ENCODE peak calls at places on chromosomes 16 and 17, in seven cellular contexts. E is GM23338, V is fibroblast of mammary gland, D is MM.1S, K is fibroblast of villous mesenchyme, N is GM23248, P is A549. R is an unnamed sample.

GRCh38 chr17:72030067-72030899 is 90.5 kb upstream of the SOX9 start:
- DNase-seq in K (peak), P (peak), V (peak), E (peak), N (peak), D (peak), R (peak)

GRCh38 chr17:7889166-7889584 is 586 bp downstream of the CHD3 start:
- DNase-seq in N (peak), D (no peak), E (peak), K (peak), V (peak), P (peak), R (peak)

GRCh38 chr16:31488630-31489564 is 6.0 kb downstream of the SLC5A2 start:
- DNase-seq in P (no peak), N (no peak), E (peak), V (no peak), D (no peak), K (no peak), R (peak)

GRCh38 chr16:75424096-75424762 is 9.1 kb downstream of the CFDP1 start:
- DNase-seq in N (no peak), E (no peak), P (no peak), D (no peak), K (peak), V (no peak), R (no peak)

GRCh38 chr16:50665128-50665878 is 15.8 kb downstream of the SNX20 start:
- DNase-seq in N (peak), E (peak), P (peak), D (peak), K (peak), V (peak), R (peak)

GRCh38 chr17:64662774-64663367 is 764 bp upstream of the SMURF2 start:
- DNase-seq in P (no peak), V (no peak), D (no peak), E (peak), N (no peak), K (no peak), R (no peak)

GRCh38 chr17:17033466-17033865 is 8.8 kb upstream of the MPRIP start:
- DNase-seq in N (no peak), V (no peak), D (no peak), E (no peak), K (no peak), P (no peak), R (no peak)

GRCh38 chr17:81487487-81488275 is 24.9 kb downstream of the ACTG1 start:
- DNase-seq in N (peak), P (peak), D (no peak), K (peak), V (peak), E (peak), R (peak)

GRCh38 chr17:12231027-12231682 is 210.5 kb downstream of the MAP2K4 start:
- DNase-seq in P (peak), N (peak), V (peak), K (peak), D (no peak), E (no peak), R (peak)

GRCh38 chr16:55434000-55434399 is 45.0 kb upstream of the MMP2 start:
- DNase-seq in K (no peak), N (no peak), D (no peak), V (no peak), E (no peak), P (no peak), R (no peak)

GRCh38 chr16:55435387-55435786 is 43.6 kb upstream of the MMP2 start:
- DNase-seq in K (no peak), P (no peak), N (no peak), V (no peak), D (no peak), E (no peak), R (no peak)

GRCh38 chr16:55436587-55436986 is 42.4 kb upstream of the MMP2 start:
- DNase-seq in E (no peak), V (no peak), N (no peak), K (peak), P (no peak), D (no peak), R (no peak)

GRCh38 chr16:55439101-55439690 is 39.8 kb upstream of the MMP2 start:
- DNase-seq in N (peak), K (peak), P (no peak), V (peak), E (no peak), D (no peak), R (peak)

DNA sequence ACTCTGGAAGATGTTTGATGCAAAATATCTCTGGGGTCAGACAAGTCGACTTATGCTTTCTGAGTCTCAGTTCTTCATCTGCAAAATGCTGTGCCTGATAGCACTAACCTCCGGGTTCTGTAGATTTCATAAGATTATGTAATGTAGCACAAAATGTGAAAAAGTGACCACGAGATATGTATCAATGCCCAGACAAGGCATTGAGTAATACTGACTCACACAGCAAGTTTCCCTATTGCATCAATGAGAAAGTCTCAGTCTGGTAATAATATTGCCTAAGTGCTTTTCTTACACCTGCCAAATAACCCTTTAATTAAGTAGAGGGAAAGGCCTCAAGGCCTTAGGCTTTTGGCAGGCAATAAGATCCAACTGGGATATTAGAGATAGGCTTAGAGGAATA is 41.4 kb upstream of the MMP2 start:
- DNase-seq in P (no peak), E (no peak), K (peak), D (no peak), V (peak), N (peak), R (peak)
- H3K4me3 ChIP-seq in P (no peak), E (no peak), K (no peak), D (no peak), V (no peak), N (no peak), R (no peak)

GRCh38 chr16:81651758-81652718 is 127.1 kb upstream of the PLCG2 start:
- DNase-seq in K (no peak), P (no peak), E (no peak), V (no peak), N (no peak), D (peak), R (no peak)
- H3K4me3 ChIP-seq in K (no peak), P (no peak), E (no peak), V (no peak), N (no peak), D (peak), R (no peak)

GRCh38 chr17:39714234-39714633 is 14.4 kb downstream of the ERBB2 start:
- DNase-seq in K (no peak), P (no peak), V (no peak), E (no peak), D (no peak), N (no peak), R (no peak)
- H3K4me3 ChIP-seq in K (no peak), P (no peak), V (no peak), E (no peak), D (no peak), N (no peak), R (no peak)

GRCh38 chr16:11976850-11977205 is 294 bp downstream of the SNX29 start:
- DNase-seq in N (no peak), D (no peak), E (peak), P (no peak), K (no peak), V (no peak), R (no peak)

GRCh38 chr16:11973065-11973464 is 3.5 kb upstream of the SNX29 start:
- DNase-seq in E (no peak), P (no peak), D (no peak), N (no peak), K (no peak), V (no peak), R (no peak)

GRCh38 chr16:11977206-11978041 is 890 bp downstream of the SNX29 start:
- DNase-seq in N (peak), E (no peak), D (no peak), P (no peak), V (peak), K (peak), R (peak)

GRCh38 chr16:11980167-11980844 is 3.8 kb downstream of the SNX29 start:
- DNase-seq in V (no peak), N (no peak), E (no peak), K (no peak), P (no peak), D (no peak), R (no peak)

DNA sequence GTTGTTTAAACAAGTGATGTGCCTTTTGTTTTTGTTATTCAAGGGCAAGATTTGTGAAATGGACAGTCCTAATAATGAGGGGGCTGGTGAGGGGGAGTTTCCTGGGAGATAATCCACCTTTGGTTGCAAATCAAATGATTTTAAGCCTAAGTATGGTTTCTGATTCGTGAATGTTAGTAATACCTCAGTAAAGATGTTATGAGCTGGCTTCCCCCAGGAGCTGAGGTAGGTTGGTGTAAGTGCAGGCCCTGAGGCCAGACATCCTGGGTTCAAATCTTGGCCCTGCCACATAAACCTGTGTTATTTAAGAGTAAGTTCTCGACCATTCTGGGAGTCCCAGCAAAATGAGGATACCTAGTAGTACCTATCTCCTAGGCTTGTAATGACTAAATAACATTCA is 1.5 kb downstream of the SNX29 start:
- DNase-seq in V (no peak), N (peak), P (no peak), E (no peak), D (peak), K (no peak), R (peak)
- H3K4me3 ChIP-seq in V (peak), N (peak), P (no peak), E (peak), D (peak), K (peak), R (peak)

R was measured in adipocyte.